ENCODE peak calls at places on chromosome 17, in six cellular contexts. One of them, this sample, is unnamed.

GRCh38 chr17:79192503-79193500 is 118.2 kb downstream of the ENGASE start:
- DNase-seq in WERI-Rb-1: peak
- DNase-seq in cardiac muscle cell: peak
- DNase-seq in IMR-90: peak
- DNase-seq in ovary: no peak
- DNase-seq in transverse colon: no peak
- DNase-seq in this sample: peak

GRCh38 chr17:80997471-80998387 is 6.1 kb downstream of the CHMP6 start:
- DNase-seq in WERI-Rb-1: no peak
- DNase-seq in cardiac muscle cell: no peak
- DNase-seq in IMR-90: no peak
- DNase-seq in ovary: no peak
- DNase-seq in transverse colon: no peak
- DNase-seq in this sample: no peak

GRCh38 chr17:65755799-65756198 is 194.4 kb upstream of the AXIN2 start:
- DNase-seq in WERI-Rb-1: no peak
- DNase-seq in cardiac muscle cell: no peak
- DNase-seq in IMR-90: peak
- DNase-seq in ovary: no peak
- DNase-seq in transverse colon: no peak
- DNase-seq in this sample: no peak

GRCh38 chr17:22268912-22269220 is 576.5 kb downstream of the KCNJ18 start:
- DNase-seq in WERI-Rb-1: no peak
- DNase-seq in cardiac muscle cell: no peak
- DNase-seq in IMR-90: no peak
- DNase-seq in ovary: no peak
- DNase-seq in transverse colon: no peak
- DNase-seq in this sample: no peak

GRCh38 chr17:17682293-17682736 is 1.1 kb downstream of the RAI1 start:
- DNase-seq in WERI-Rb-1: no peak
- DNase-seq in cardiac muscle cell: peak
- DNase-seq in IMR-90: no peak
- DNase-seq in ovary: no peak
- DNase-seq in transverse colon: peak
- DNase-seq in this sample: no peak

GRCh38 chr17:73224663-73225305 is 31.9 kb downstream of the COG1 start:
- DNase-seq in WERI-Rb-1: no peak
- DNase-seq in cardiac muscle cell: no peak
- DNase-seq in IMR-90: no peak
- DNase-seq in ovary: no peak
- DNase-seq in transverse colon: no peak
- DNase-seq in this sample: peak

GRCh38 chr17:55444471-55445441 is 23.1 kb upstream of the MMD start:
- DNase-seq in WERI-Rb-1: no peak
- DNase-seq in cardiac muscle cell: no peak
- DNase-seq in IMR-90: peak
- DNase-seq in ovary: no peak
- DNase-seq in transverse colon: no peak
- DNase-seq in this sample: no peak

GRCh38 chr17:73546770-73547345 is 97.4 kb downstream of the SDK2 start:
- DNase-seq in WERI-Rb-1: peak
- DNase-seq in cardiac muscle cell: no peak
- DNase-seq in IMR-90: no peak
- DNase-seq in ovary: no peak
- DNase-seq in transverse colon: peak
- DNase-seq in this sample: peak

GRCh38 chr17:7932483-7932891 is 481 bp downstream of the CNTROB start:
- DNase-seq in WERI-Rb-1: no peak
- DNase-seq in cardiac muscle cell: peak
- DNase-seq in IMR-90: peak
- DNase-seq in ovary: peak
- DNase-seq in transverse colon: peak
- DNase-seq in this sample: peak

GRCh38 chr17:60169921-60170817 is 20.4 kb downstream of the CA4 start:
- DNase-seq in WERI-Rb-1: peak
- DNase-seq in cardiac muscle cell: no peak
- DNase-seq in IMR-90: peak
- DNase-seq in ovary: no peak
- DNase-seq in transverse colon: peak
- DNase-seq in this sample: no peak

GRCh38 chr17:74280093-74280513 is 6.1 kb downstream of the DNAI2 start:
- DNase-seq in WERI-Rb-1: no peak
- DNase-seq in cardiac muscle cell: no peak
- DNase-seq in IMR-90: no peak
- DNase-seq in ovary: no peak
- DNase-seq in transverse colon: peak
- DNase-seq in this sample: no peak

DNA sequence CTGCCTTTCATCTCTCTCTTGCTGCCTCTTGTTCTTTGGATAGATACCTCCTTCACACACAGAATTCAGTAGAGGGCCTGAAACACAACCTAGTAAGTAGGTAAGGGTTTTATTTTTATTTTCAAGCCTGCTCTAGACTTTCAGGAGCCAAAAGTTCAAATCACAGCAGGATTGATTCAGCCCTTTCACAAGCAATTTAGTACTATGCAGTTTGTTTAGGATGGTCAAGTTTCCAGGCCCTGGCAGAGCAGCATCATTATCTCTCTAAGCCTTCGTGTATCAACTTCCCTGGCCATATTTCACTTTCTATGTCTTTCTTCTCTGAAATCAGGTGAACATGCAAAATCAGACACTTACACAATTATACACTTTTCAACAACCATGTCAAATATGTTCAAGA is 148.8 kb upstream of the CORO6 start:
- DNase-seq in WERI-Rb-1: no peak
- DNase-seq in cardiac muscle cell: no peak
- DNase-seq in IMR-90: no peak
- DNase-seq in ovary: no peak
- DNase-seq in transverse colon: no peak
- DNase-seq in this sample: no peak
- H3K27ac ChIP-seq in WERI-Rb-1: no peak
- H3K27ac ChIP-seq in cardiac muscle cell: peak
- H3K27ac ChIP-seq in IMR-90: no peak
- H3K27ac ChIP-seq in ovary: no peak
- H3K27ac ChIP-seq in transverse colon: no peak
- H3K27ac ChIP-seq in this sample: no peak

GRCh38 chr17:1177099-1177996 is 2.4 kb downstream of the ABR start:
- DNase-seq in WERI-Rb-1: no peak
- DNase-seq in cardiac muscle cell: peak
- DNase-seq in IMR-90: peak
- DNase-seq in ovary: no peak
- DNase-seq in transverse colon: no peak
- DNase-seq in this sample: peak

GRCh38 chr17:1171953-1172352 is 7.8 kb downstream of the ABR start:
- DNase-seq in WERI-Rb-1: no peak
- DNase-seq in cardiac muscle cell: no peak
- DNase-seq in IMR-90: no peak
- DNase-seq in ovary: no peak
- DNase-seq in transverse colon: no peak
- DNase-seq in this sample: no peak

GRCh38 chr17:1170739-1171138 is 9.0 kb downstream of the ABR start:
- DNase-seq in WERI-Rb-1: no peak
- DNase-seq in cardiac muscle cell: no peak
- DNase-seq in IMR-90: no peak
- DNase-seq in ovary: no peak
- DNase-seq in transverse colon: no peak
- DNase-seq in this sample: no peak

GRCh38 chr17:1173456-1174370 is 6.1 kb downstream of the ABR start:
- DNase-seq in WERI-Rb-1: no peak
- DNase-seq in cardiac muscle cell: no peak
- DNase-seq in IMR-90: no peak
- DNase-seq in ovary: no peak
- DNase-seq in transverse colon: no peak
- DNase-seq in this sample: no peak

DNA sequence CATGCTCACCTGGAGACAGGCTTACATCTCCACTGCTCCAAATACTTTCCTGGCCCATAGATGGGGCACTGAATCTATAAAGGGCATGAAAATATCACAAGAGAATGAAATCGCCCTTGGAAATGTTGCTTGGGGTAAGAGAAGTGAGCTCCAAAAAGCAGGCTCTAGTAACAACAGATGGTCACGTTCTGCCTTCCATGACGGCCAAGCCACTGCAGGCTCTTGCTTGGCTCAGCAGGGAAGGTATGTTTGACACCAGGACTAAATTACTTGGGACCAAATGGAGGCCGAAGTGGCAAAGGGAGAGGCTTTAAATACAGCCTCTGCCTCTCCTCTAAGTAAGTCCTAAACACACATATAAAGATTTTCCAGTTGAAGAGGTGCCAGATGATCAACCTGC is 5.3 kb downstream of the ABR start:
- DNase-seq in WERI-Rb-1: peak
- DNase-seq in cardiac muscle cell: no peak
- DNase-seq in IMR-90: no peak
- DNase-seq in ovary: no peak
- DNase-seq in transverse colon: no peak
- DNase-seq in this sample: no peak
- H3K27ac ChIP-seq in WERI-Rb-1: peak
- H3K27ac ChIP-seq in cardiac muscle cell: no peak
- H3K27ac ChIP-seq in IMR-90: no peak
- H3K27ac ChIP-seq in ovary: no peak
- H3K27ac ChIP-seq in transverse colon: no peak
- H3K27ac ChIP-seq in this sample: no peak

GRCh38 chr17:43632231-43632630 is 29.5 kb downstream of the MEOX1 start:
- DNase-seq in WERI-Rb-1: no peak
- DNase-seq in cardiac muscle cell: no peak
- DNase-seq in IMR-90: no peak
- DNase-seq in ovary: no peak
- DNase-seq in transverse colon: no peak
- DNase-seq in this sample: no peak

GRCh38 chr17:43626066-43626465 is 35.7 kb downstream of the MEOX1 start:
- DNase-seq in WERI-Rb-1: no peak
- DNase-seq in cardiac muscle cell: no peak
- DNase-seq in IMR-90: no peak
- DNase-seq in ovary: no peak
- DNase-seq in transverse colon: no peak
- DNase-seq in this sample: no peak

DNA sequence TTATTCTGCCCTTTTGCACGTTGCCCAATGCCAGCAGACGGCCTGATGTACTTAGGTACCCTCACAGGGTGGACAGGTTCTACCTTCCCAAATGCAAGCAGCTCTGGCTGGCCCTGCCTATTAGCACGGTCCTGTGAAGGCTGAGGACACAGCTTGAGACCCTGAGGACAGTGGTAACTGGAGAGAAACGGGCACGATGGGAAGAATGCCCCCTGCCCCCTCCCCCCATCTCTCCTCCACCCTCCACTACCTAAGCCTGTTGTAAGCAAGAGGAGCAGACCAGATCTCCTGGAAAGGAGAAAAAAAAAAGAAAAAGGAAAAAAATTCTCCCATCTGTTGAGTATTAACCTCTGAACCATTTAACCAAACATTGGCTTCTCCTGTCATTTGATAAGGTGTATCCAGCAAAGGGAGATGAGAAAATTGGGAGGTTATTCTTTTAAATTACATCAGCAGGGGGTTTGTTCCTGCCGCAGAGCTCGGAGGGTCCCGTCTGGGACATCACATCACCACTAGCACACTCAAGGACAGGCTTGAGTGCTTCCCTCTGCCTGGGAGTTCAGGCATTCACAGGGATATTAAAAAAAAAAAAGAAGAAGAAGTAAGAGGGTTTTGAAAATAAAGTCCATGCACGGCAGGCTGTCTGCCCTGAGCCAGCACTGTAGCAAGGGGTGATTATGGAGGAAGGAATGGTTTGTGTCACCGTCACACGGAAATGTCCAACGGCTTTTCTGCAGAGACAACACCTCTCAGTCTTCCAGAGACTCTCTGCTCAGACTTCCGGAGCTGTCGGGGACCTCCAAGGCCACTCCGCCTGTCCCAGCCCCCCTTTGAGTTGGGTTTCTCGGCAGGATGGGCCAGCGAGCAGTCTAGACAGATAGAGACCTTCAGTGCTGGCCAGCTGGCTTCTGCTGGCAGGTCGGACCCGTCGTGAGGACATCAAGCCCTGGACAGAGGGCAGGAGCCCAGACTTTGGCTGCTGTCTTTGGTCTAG is 33.8 kb downstream of the MEOX1 start:
- DNase-seq in WERI-Rb-1: no peak
- DNase-seq in cardiac muscle cell: peak
- DNase-seq in IMR-90: peak
- DNase-seq in ovary: no peak
- DNase-seq in transverse colon: no peak
- DNase-seq in this sample: peak
- H3K27ac ChIP-seq in WERI-Rb-1: peak
- H3K27ac ChIP-seq in cardiac muscle cell: peak
- H3K27ac ChIP-seq in IMR-90: no peak
- H3K27ac ChIP-seq in ovary: no peak
- H3K27ac ChIP-seq in transverse colon: no peak
- H3K27ac ChIP-seq in this sample: no peak

DNA sequence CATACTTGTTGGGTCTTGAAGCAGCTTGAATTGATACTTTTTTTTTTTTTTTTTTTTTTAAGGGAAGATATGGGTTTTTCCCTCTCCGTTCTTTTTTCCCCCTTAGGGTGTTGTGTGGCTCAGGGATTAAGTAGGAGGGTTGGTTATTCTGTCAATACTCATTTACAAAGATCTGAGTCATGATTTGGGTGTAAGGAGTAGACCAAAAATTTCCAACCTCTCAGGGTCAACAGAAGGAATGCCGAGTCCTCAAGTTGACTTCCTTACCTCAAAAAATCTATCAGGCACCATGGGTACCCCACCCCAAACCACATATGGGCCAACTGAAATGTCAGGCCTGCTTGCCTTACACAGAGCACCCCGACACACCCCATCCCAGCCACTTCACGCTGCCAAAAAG is 230.5 kb downstream of the CCDC182 start:
- DNase-seq in WERI-Rb-1: no peak
- DNase-seq in cardiac muscle cell: no peak
- DNase-seq in IMR-90: no peak
- DNase-seq in ovary: no peak
- DNase-seq in transverse colon: no peak
- DNase-seq in this sample: no peak
- H3K27ac ChIP-seq in WERI-Rb-1: peak
- H3K27ac ChIP-seq in cardiac muscle cell: no peak
- H3K27ac ChIP-seq in IMR-90: no peak
- H3K27ac ChIP-seq in ovary: no peak
- H3K27ac ChIP-seq in transverse colon: no peak
- H3K27ac ChIP-seq in this sample: no peak

DNA sequence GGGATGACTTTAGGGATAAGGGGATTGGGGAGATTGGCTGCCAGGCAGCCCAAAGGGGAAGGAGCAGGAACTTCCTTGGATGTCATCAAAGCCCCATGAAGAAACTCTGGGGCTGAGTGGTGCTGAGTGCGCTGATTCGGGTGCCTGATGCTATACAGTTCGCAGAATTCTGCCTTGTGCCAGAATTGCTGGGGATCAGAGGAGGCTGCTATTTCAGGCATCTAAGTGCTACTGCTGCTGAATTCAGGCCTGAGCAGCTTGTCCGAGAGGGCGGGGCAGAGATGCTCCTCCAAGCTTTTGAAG is 227.9 kb downstream of the CCDC182 start:
- DNase-seq in WERI-Rb-1: peak
- DNase-seq in cardiac muscle cell: peak
- DNase-seq in IMR-90: no peak
- DNase-seq in ovary: no peak
- DNase-seq in transverse colon: no peak
- DNase-seq in this sample: no peak
- H3K27ac ChIP-seq in WERI-Rb-1: peak
- H3K27ac ChIP-seq in cardiac muscle cell: peak
- H3K27ac ChIP-seq in IMR-90: peak
- H3K27ac ChIP-seq in ovary: no peak
- H3K27ac ChIP-seq in transverse colon: no peak
- H3K27ac ChIP-seq in this sample: no peak

This sample was measured in mesendoderm.